ENCODE peak calls at places on chromosome X, in five cellular contexts. Z is CD4-positive, alpha-beta T cell; L is GM18507; W is GM12865; X is activated gamma-delta T cell treated with anti-CD3 and anti-CD28 coated beads, Interleukin-2, amount 50 U/mL, for 16 hours. O is an unnamed sample.

GRCh38 chrX:109911046-109911445 is 91.9 kb upstream of the TMEM164 start:
- DNase-seq in X (no peak), L (no peak), Z (no peak), W (no peak), O (no peak)

GRCh38 chrX:109733658-109734022 is 583 bp upstream of the ACSL4 start:
- DNase-seq in W (no peak), Z (no peak), X (no peak), L (no peak), O (no peak)

GRCh38 chrX:13093489-13094140 is 49.2 kb upstream of the FAM9C start:
- DNase-seq in W (peak), Z (peak), X (no peak), L (no peak), O (no peak)

GRCh38 chrX:149979126-149979644 is 40.9 kb upstream of the EOLA2 start:
- DNase-seq in Z (no peak), W (no peak), X (no peak), L (no peak), O (no peak)

GRCh38 chrX:48468247-48468671 is 1.8 kb downstream of the SLC38A5 start:
- DNase-seq in L (peak), Z (peak), W (peak), X (peak), O (peak)

GRCh38 chrX:132956421-132957210 is 1.8 kb downstream of the HS6ST2 start:
- DNase-seq in X (no peak), Z (no peak), L (no peak), W (no peak), O (no peak)

GRCh38 chrX:129698150-129698549 is 40.6 kb upstream of the XPNPEP2 start:
- DNase-seq in W (no peak), X (no peak), Z (no peak), L (no peak), O (no peak)

GRCh38 chrX:105822138-105823091 is at the start of gene NRK:
- DNase-seq in W (no peak), L (no peak), Z (no peak), X (no peak), O (no peak)

GRCh38 chrX:9677098-9677739 is 88.4 kb downstream of the GPR143 start:
- DNase-seq in W (peak), L (peak), Z (no peak), X (no peak), O (no peak)

GRCh38 chrX:38500886-38501285 is 60.5 kb upstream of the TSPAN7 start:
- DNase-seq in Z (no peak), W (no peak), X (no peak), L (no peak), O (no peak)

GRCh38 chrX:56563231-56564116 is at the start of gene UBQLN2:
- DNase-seq in Z (peak), X (peak), L (no peak), W (peak), O (peak)

GRCh38 chrX:100484971-100485370 is 74.9 kb upstream of the PCDH19 start:
- DNase-seq in W (no peak), L (no peak), Z (no peak), X (no peak), O (no peak)

GRCh38 chrX:16278927-16279326 is 111.6 kb downstream of the MAGEB17 start:
- DNase-seq in X (no peak), Z (no peak), L (no peak), W (peak), O (no peak)

GRCh38 chrX:39158801-39159657 is 357.8 kb downstream of the MID1IP1 start:
- DNase-seq in X (no peak), L (no peak), W (peak), Z (no peak), O (no peak)

GRCh38 chrX:110310896-110311295 is 7.0 kb downstream of the AMMECR1 start:
- DNase-seq in L (no peak), Z (no peak), X (peak), W (peak), O (no peak)

GRCh38 chrX:18873189-18873791 is 110.6 kb downstream of the PHKA2 start:
- DNase-seq in W (no peak), Z (no peak), X (no peak), L (no peak), O (no peak)

GRCh38 chrX:10015711-10016515 is 48.8 kb downstream of the CLDN34 start:
- DNase-seq in Z (peak), X (no peak), L (no peak), W (peak), O (no peak)

GRCh38 chrX:78517124-78517523 is 142.0 kb downstream of the RTL3 start:
- DNase-seq in W (peak), Z (peak), X (peak), L (no peak), O (peak)

GRCh38 chrX:45751156-45751555 is 550.5 kb upstream of the DIPK2B start:
- DNase-seq in X (no peak), L (no peak), Z (no peak), W (no peak), O (no peak)

GRCh38 chrX:2846992-2847391 is 18.3 kb downstream of the GYG2 start:
- DNase-seq in Z (no peak), X (no peak), W (no peak), L (no peak), O (no peak)

GRCh38 chrX:13750204-13750603 is 15.7 kb downstream of the OFD1 start:
- DNase-seq in X (peak), W (peak), L (no peak), Z (no peak), O (no peak)

GRCh38 chrX:38973327-38973726 is 172.1 kb downstream of the MID1IP1 start:
- DNase-seq in Z (no peak), W (no peak), L (no peak), X (no peak), O (no peak)

GRCh38 chrX:118603981-118604380 is 108.4 kb downstream of the DOCK11 start:
- DNase-seq in L (peak), Z (no peak), X (peak), W (peak), O (peak)

GRCh38 chrX:12210196-12210815 is 72.0 kb downstream of the FRMPD4 start:
- DNase-seq in X (no peak), Z (no peak), L (no peak), W (no peak), O (no peak)

GRCh38 chrX:132444936-132445335 is 43.9 kb downstream of the MBNL3 start:
- DNase-seq in X (no peak), Z (no peak), W (no peak), L (no peak), O (no peak)

GRCh38 chrX:136907626-136908025 is 27.1 kb upstream of the RBMX start:
- DNase-seq in L (no peak), X (no peak), W (no peak), Z (no peak), O (no peak)